ENCODE peak calls at places on chromosomes 2 and 18, in ten cellular contexts. R, M, Y, U, S, I, F, P, C and X are unnamed samples.

GRCh38 chr2:158580760-158581159 is 124.0 kb downstream of the PKP4 start:
- DNase-seq in Y (no peak), R (no peak), I (no peak), M (no peak), U (no peak), P (no peak), F (no peak), C (no peak), S (no peak), X (no peak)

GRCh38 chr2:186424265-186424664 is 61.8 kb upstream of the ZC3H15 start:
- DNase-seq in I (no peak), Y (no peak), R (no peak), P (no peak), M (no peak), S (no peak), U (no peak), F (no peak), C (no peak), X (no peak)

GRCh38 chr18:4004176-4004829 is 450.8 kb downstream of the DLGAP1 start:
- DNase-seq in R (peak), F (no peak), M (peak), U (no peak), I (no peak), C (no peak), Y (no peak), P (no peak), S (no peak), X (no peak)

GRCh38 chr2:202377308-202377736 is 1.2 kb downstream of the BMPR2 start:
- DNase-seq in C (no peak), S (peak), I (no peak), F (no peak), M (peak), R (no peak), U (peak), Y (peak), P (no peak), X (peak)

GRCh38 chr2:239073745-239074530 is 226.1 kb downstream of the TWIST2 start:
- DNase-seq in S (no peak), M (no peak), F (no peak), I (no peak), P (no peak), U (no peak), C (no peak), Y (peak), R (no peak), X (no peak)

GRCh38 chr2:128032092-128032491 is 4.2 kb upstream of the SAP130 start:
- DNase-seq in S (no peak), P (no peak), F (no peak), C (no peak), U (no peak), R (no peak), I (no peak), Y (no peak), M (peak), X (no peak)

GRCh38 chr2:150588210-150588870 is 100.9 kb upstream of the RND3 start:
- DNase-seq in C (no peak), R (no peak), I (no peak), S (no peak), Y (no peak), F (no peak), M (no peak), U (no peak), P (no peak), X (no peak)

GRCh38 chr2:206232287-206233035 is 42.0 kb upstream of the ZDBF2 start:
- DNase-seq in Y (no peak), R (no peak), C (no peak), F (no peak), S (no peak), I (no peak), P (no peak), M (no peak), U (no peak), X (no peak)

GRCh38 chr2:177429688-177430325 is 37.2 kb downstream of the AGPS start:
- DNase-seq in U (no peak), Y (no peak), S (no peak), P (no peak), I (no peak), F (no peak), C (no peak), R (peak), M (no peak), X (no peak)

GRCh38 chr2:240624011-240624949 is 1.0 kb upstream of the GPR35 start:
- DNase-seq in U (no peak), R (no peak), S (no peak), Y (peak), I (no peak), F (no peak), C (no peak), P (peak), M (no peak), X (no peak)

GRCh38 chr2:111919362-111919761 is 21.0 kb downstream of the MERTK start:
- DNase-seq in U (no peak), C (no peak), F (no peak), I (no peak), Y (no peak), M (no peak), P (no peak), S (no peak), R (no peak), X (no peak)

GRCh38 chr18:35246831-35247230 is 6.0 kb downstream of the ZNF397 start:
- DNase-seq in U (no peak), I (no peak), F (no peak), P (no peak), R (no peak), S (no peak), M (no peak), Y (no peak), C (no peak), X (no peak)

GRCh38 chr2:216426166-216426777 is 14.0 kb downstream of the SMARCAL1 start:
- DNase-seq in Y (no peak), I (no peak), F (no peak), R (peak), C (no peak), M (no peak), P (no peak), S (no peak), U (no peak), X (no peak)

GRCh38 chr2:78061301-78061700 is 539.1 kb upstream of the LRRTM4 start:
- DNase-seq in I (no peak), F (no peak), P (no peak), R (no peak), S (no peak), C (no peak), Y (no peak), U (no peak), M (no peak), X (no peak)

GRCh38 chr2:175057078-175057685 is 52.0 kb upstream of the CHN1 start:
- DNase-seq in F (no peak), M (no peak), S (no peak), Y (no peak), I (no peak), C (no peak), U (no peak), P (no peak), R (no peak), X (no peak)